ENCODE peak calls at places on chromosomes 16 and 17, in six cellular contexts. G is KG1; R is brain microvascular endothelial cell; Z is CD4-positive, CD25-positive, alpha-beta regulatory T cell; J is IMR-90; X is activated effector memory CD4-positive, alpha-beta T cell treated with Interleukin-2 at 50 U/mL for 16 hours. O is an unnamed sample.
A peak's percentile ranks its signal among the peaks of the same experiment; 100 is the strongest.

GRCh38 chr17:34730816-34731215 is 151.4 kb downstream of the TMEM132E start:
- DNase-seq in X (no peak), G (no peak), J (no peak), R (no peak), Z (no peak), O (no peak)

GRCh38 chr17:50196826-50197225 is 4.6 kb downstream of the COL1A1 start:
- DNase-seq in R (no peak), Z (no peak), J (peak; percentile 84), G (no peak), X (no peak), O (no peak)

GRCh38 chr17:44733753-44734152 is 25.0 kb upstream of the ADAM11 start:
- DNase-seq in R (peak; percentile 20), J (no peak), X (no peak), Z (no peak), G (no peak), O (peak; percentile 72)

GRCh38 chr16:19139436-19140091 is 25.8 kb downstream of the ITPRIPL2 start:
- DNase-seq in G (no peak), R (no peak), J (no peak), Z (no peak), X (no peak), O (no peak)

GRCh38 chr16:50270510-50271147 is 4.3 kb downstream of the ADCY7 start:
- DNase-seq in J (no peak), Z (no peak), G (no peak), X (no peak), R (no peak), O (no peak)

GRCh38 chr17:33016920-33017319 is 25.3 kb downstream of the SPACA3 start:
- DNase-seq in X (no peak), J (no peak), Z (no peak), G (no peak), R (no peak), O (no peak)

GRCh38 chr16:22973451-22973991 is 159.6 kb downstream of the HS3ST2 start:
- DNase-seq in X (no peak), R (no peak), G (no peak), J (no peak), Z (no peak), O (no peak)

GRCh38 chr17:6638046-6638908 is 2.2 kb downstream of the KIAA0753 start:
- DNase-seq in X (no peak), R (no peak), G (no peak), J (no peak), Z (no peak), O (no peak)

GRCh38 chr16:81526935-81527334 is 82.3 kb downstream of the CMIP start:
- DNase-seq in Z (no peak), R (peak; percentile 50), J (peak; percentile 27), G (no peak), X (no peak), O (no peak)

O was measured in ecto neural progenitor cell.